ENCODE peak calls at places on chromosomes 6 and 20, in nine cellular contexts. Z is tibial nerve, E is SK-N-SH, V is A549, M is ovary, X is sigmoid colon, K is transverse colon, D is suprapubic skin, I is stomach. C is an unnamed sample.

GRCh38 chr6:39553811-39554802 is 171.1 kb downstream of the KIF6 start:
- DNase-seq in E (no peak), V (no peak), M (no peak), I (no peak), K (no peak), X (no peak), D (no peak), Z (no peak), C (no peak)

GRCh38 chr20:16007978-16008377 is 565.3 kb downstream of the KIF16B start:
- DNase-seq in K (no peak), Z (no peak), E (no peak), I (no peak), D (no peak), M (no peak), V (peak), X (no peak), C (no peak)

GRCh38 chr20:20452254-20452676 is 84.4 kb downstream of the INSM1 start:
- DNase-seq in M (no peak), K (peak), E (no peak), V (no peak), D (no peak), X (no peak), I (peak), Z (peak), C (no peak)

GRCh38 chr20:19847383-19847782 is 89.3 kb downstream of the RIN2 start:
- DNase-seq in E (no peak), D (no peak), V (no peak), X (no peak), Z (no peak), K (no peak), I (no peak), M (no peak), C (no peak)

GRCh38 chr6:7821426-7821825 is 89.2 kb downstream of the TXNDC5 start:
- DNase-seq in M (no peak), Z (no peak), D (no peak), K (no peak), I (no peak), E (no peak), V (no peak), X (no peak), C (no peak)

GRCh38 chr6:150248300-150248699 is 105.5 kb downstream of the PPP1R14C start:
- DNase-seq in V (no peak), D (no peak), I (no peak), Z (no peak), K (no peak), M (no peak), X (no peak), E (no peak), C (no peak)

GRCh38 chr6:125793863-125794262 is 3.1 kb downstream of the NCOA7 start:
- DNase-seq in K (no peak), D (no peak), X (no peak), E (peak), M (no peak), I (no peak), Z (no peak), V (no peak), C (no peak)

GRCh38 chr20:31908424-31908823 is 38.0 kb downstream of the TTLL9 start:
- DNase-seq in M (no peak), K (no peak), Z (no peak), I (no peak), V (no peak), X (peak), E (no peak), D (peak), C (no peak)

GRCh38 chr6:4020822-4021132 is 58.2 kb downstream of the FAM217A start:
- DNase-seq in K (no peak), E (no peak), X (no peak), V (no peak), M (no peak), I (no peak), D (no peak), Z (no peak), C (no peak)

GRCh38 chr20:1427457-1428054 is 34.7 kb upstream of the FKBP1A start:
- DNase-seq in V (no peak), X (no peak), Z (no peak), D (no peak), M (no peak), E (peak), I (no peak), K (no peak), C (peak)

GRCh38 chr20:8901237-8902025 is 167.5 kb upstream of the PLCB4 start:
- DNase-seq in I (no peak), K (no peak), V (no peak), D (no peak), X (peak), M (no peak), Z (peak), E (no peak), C (no peak)

GRCh38 chr6:132115714-132116366 is 164.7 kb upstream of the CCN2 start:
- DNase-seq in D (no peak), Z (no peak), M (no peak), V (no peak), I (no peak), K (no peak), X (no peak), E (no peak), C (no peak)

GRCh38 chr6:17281497-17282481 is 628 bp downstream of the RBM24 start:
- DNase-seq in E (peak), D (peak), M (peak), Z (peak), X (peak), V (no peak), I (no peak), K (peak), C (no peak)

GRCh38 chr20:36184816-36185776 is 30.6 kb downstream of the EPB41L1 start:
- DNase-seq in I (no peak), X (no peak), K (no peak), Z (no peak), E (no peak), D (no peak), M (no peak), V (no peak), C (no peak)

GRCh38 chr6:110255356-110255755 is 75.1 kb downstream of the CDC40 start:
- DNase-seq in M (no peak), V (peak), Z (no peak), K (no peak), I (no peak), D (no peak), E (no peak), X (no peak), C (no peak)

GRCh38 chr6:113047148-113047547 is 700.0 kb downstream of the RFPL4B start:
- DNase-seq in M (no peak), I (no peak), K (no peak), D (no peak), E (no peak), Z (no peak), V (peak), X (no peak), C (no peak)

GRCh38 chr6:158283304-158284005 is 28.8 kb upstream of the TULP4 start:
- DNase-seq in E (no peak), K (no peak), V (peak), M (no peak), I (no peak), D (no peak), Z (no peak), X (no peak), C (no peak)

GRCh38 chr6:67766061-67766460 is 869.0 kb upstream of the ADGRB3 start:
- DNase-seq in X (no peak), M (no peak), K (no peak), D (no peak), V (no peak), E (no peak), I (no peak), Z (no peak), C (no peak)

GRCh38 chr6:138897031-138897430 is 91.0 kb downstream of the REPS1 start:
- DNase-seq in X (no peak), E (no peak), M (no peak), V (no peak), K (no peak), Z (no peak), D (no peak), I (no peak), C (no peak)

GRCh38 chr6:134034951-134035822 is 17.2 kb downstream of the SLC2A12 start:
- DNase-seq in E (no peak), V (no peak), K (no peak), D (no peak), X (no peak), Z (no peak), I (no peak), M (no peak), C (no peak)

GRCh38 chr6:107114872-107115694 is at the start of gene BEND3:
- DNase-seq in X (peak), D (no peak), Z (no peak), E (peak), I (peak), V (peak), K (peak), M (peak), C (no peak)

GRCh38 chr6:88982720-88983119 is 19.3 kb upstream of the RNGTT start:
- DNase-seq in M (peak), Z (peak), X (peak), K (no peak), I (peak), E (peak), D (no peak), V (peak), C (no peak)

GRCh38 chr6:100740439-100740838 is 140.7 kb downstream of the ASCC3 start:
- DNase-seq in E (no peak), M (no peak), V (no peak), Z (no peak), I (no peak), X (no peak), K (no peak), D (no peak), C (no peak)

DNA sequence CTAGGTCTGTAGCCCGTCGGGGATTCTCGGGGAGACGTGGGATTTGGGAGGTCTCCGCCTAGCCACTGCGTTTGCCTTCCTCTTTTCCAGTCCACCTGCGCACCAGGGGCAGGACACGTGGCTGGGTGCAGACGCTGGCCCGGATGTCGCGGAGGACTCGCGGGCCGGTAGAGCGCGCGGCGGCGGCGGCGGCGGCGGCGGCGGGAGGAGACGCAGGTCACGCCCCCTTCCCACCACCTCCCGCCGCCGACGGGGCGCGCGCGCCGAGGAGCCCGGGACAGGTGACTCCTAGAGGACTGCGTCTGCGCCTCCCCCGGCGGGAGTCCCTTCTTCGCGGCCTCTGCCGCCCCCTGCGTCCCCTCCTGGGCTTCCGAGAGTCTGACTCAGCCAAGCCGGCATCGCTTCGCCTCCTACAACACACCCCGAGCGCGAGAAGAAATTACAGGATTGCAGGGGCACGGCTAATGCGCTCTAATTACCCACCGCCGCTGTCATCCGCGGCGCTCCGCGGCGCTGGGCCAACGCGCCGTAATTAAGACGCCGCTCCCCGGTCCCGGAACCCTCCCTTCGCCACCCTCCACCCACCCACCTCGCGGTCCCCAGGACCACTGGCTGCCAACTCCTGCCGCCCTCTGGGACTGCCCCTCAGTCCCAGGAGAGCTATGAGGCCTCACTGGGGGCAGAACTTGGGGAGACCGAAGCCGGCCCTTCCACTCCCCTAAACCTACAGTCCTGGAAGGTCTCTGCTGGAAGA is 124.5 kb downstream of the MRPL14 start:
- DNase-seq in M (peak), V (peak), K (peak), X (no peak), I (peak), Z (no peak), D (no peak), E (peak), C (no peak)
- H3K4me3 ChIP-seq in M (peak), V (peak), K (peak), X (peak), I (peak), Z (peak), D (peak), E (no peak), C (peak)

DNA sequence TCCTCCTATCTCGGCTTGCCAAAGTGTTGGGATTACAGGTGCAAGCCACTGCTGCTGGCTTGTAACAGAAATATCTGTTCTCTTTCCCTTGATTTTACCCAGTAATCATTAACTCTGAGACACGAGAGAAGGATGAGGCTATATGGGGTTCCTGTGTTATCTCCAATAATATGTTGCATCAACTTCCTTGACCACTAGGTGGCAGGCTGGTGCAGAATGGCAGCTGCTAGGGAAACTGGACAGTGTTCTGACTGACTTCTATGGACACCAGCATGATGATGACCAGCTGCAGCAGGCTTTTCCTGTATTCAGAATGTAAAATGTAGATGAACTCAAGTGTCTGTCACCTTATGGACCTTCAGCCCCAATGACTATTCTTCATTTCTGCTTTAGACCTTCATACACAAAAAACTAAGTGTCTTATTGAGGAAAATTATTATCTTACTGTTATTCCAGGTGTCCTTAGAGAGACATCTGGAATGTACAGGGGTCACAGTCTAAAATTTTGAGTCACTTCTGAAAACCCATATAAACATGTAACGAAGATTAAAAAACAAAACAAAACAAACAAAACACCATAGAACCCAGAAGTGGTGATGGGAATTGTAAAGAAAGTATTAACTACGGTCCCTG is 20.4 kb upstream of the CD109 start:
- DNase-seq in D (no peak), M (peak), Z (peak), X (peak), I (peak), V (peak), E (peak), K (peak), C (peak)
- TF ChIP-seq EP300 in D (no peak), M (no peak), Z (no peak), X (no peak), I (no peak), V (no peak), E (no peak), K (no peak), C (no peak)

DNA sequence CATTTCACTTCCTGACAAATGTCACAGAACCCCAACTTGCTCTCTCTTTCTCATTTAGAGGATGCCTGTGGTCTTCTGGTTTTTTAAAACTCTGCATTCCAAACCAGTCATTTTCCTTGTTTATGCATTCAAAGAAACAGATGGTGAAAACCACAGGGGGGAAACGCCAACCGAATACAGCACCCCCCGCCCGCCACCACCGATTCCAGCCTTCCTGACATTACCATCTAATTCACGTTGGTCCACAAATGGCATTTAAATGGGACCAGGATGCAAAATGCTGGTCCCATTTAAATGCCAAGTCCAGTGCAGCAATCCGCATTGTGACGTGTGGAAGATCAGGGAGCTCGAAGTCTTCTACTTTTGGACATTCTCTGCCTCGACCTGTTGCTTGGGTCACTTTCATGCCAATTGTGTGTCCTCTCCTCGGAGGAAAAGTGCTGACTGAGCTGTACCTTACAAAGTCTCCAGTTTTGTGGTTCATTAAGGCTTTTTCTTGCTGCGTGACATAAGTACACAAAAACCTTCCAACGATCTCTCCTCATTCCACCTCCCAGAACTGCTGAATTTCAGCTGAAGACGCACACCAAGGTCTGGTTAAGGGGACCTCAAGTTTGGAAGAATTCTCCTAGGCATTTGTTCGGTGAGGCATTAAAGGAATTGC is 35.8 kb downstream of the NEDD9 start:
- DNase-seq in M (no peak), E (no peak), X (no peak), I (no peak), V (no peak), D (no peak), Z (no peak), K (no peak), C (no peak)
- H3K4me3 ChIP-seq in M (no peak), E (no peak), X (no peak), I (no peak), V (no peak), D (no peak), Z (no peak), K (no peak), C (no peak)

DNA sequence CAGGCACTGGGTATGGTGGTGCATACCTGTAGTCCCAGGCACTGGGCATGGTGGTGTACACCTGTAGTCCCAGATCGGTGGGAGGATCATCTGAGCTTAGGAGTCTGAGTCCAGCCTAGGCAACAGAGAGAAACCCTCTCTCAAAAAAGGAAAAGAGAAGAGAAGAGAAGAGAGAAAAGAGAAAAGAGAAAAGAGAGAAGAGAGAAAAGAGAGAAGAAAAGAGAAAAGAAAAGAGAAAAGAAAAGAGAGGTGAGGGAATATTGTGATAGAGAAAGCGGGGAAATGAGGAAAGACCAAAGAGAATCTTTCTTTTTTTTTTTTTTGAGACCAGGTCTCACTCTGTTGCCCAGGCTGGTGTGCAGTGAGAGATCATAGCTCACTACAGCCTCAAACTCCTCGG is 108.7 kb downstream of the ARHGAP18 start:
- DNase-seq in I (no peak), X (no peak), D (no peak), M (no peak), V (no peak), E (no peak), Z (no peak), K (no peak), C (no peak)
- TF ChIP-seq EP300 in I (no peak), X (no peak), D (no peak), M (no peak), V (no peak), E (no peak), Z (no peak), K (no peak), C (no peak)

GRCh38 chr6:136990754-136991153 is 54.0 kb downstream of the IL20RA start:
- DNase-seq in V (no peak), D (no peak), M (no peak), X (no peak), K (no peak), Z (no peak), E (peak), I (no peak), C (no peak)
- H3K4me3 ChIP-seq in V (no peak), D (peak), M (no peak), X (no peak), K (no peak), Z (no peak), E (no peak), I (no peak), C (no peak)

GRCh38 chr20:59055302-59055701 is 12.7 kb upstream of the PRELID3B start:
- DNase-seq in D (no peak), K (no peak), M (no peak), E (no peak), I (no peak), V (peak), X (no peak), Z (peak), C (no peak)
- TF ChIP-seq EP300 in D (no peak), K (no peak), M (no peak), E (no peak), I (no peak), V (no peak), X (no peak), Z (no peak), C (no peak)

DNA sequence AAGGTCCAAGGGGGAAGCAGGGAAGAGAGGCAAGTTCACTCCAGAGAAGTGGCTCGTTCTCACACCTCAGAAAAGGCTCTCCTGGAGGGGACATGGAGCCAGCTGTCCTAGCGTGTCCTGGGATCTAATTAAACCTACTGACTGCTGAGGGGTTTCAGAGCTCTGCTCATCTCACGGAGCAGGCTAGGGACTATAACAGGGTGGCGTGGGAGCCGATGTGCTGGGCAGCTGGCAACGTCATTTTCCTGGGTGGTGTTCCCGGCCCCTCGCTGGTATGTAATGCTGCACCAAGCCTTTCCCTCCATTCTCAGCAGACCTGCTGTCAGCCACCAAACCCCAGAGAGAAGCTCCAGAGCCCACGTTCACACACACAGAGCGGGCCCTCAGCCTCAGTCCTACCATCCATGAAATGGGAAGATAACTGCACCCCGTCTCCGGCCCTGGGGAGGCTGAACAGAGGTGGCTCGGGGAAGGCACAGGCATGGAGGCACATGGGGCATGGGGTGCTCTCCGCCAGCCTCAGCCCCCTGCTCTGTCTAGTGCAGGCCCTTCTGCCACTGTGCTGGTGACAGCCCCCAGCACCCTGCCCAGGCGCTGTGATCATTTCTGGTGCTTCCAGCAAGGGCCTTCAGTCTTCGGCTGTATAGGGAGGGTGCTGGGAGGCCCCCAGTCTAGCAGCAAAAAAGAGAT is 1.9 kb downstream of the CST7 start:
- DNase-seq in X (peak), Z (no peak), E (no peak), V (no peak), D (peak), I (peak), M (no peak), K (no peak), C (no peak)
- H3K4me3 ChIP-seq in X (no peak), Z (no peak), E (no peak), V (no peak), D (peak), I (peak), M (no peak), K (peak), C (no peak)

GRCh38 chr6:12485837-12486236 is 195.7 kb downstream of the EDN1 start:
- DNase-seq in K (no peak), M (no peak), E (no peak), I (no peak), V (peak), Z (no peak), D (no peak), X (no peak), C (no peak)

GRCh38 chr6:12485226-12485764 is 195.1 kb downstream of the EDN1 start:
- DNase-seq in I (no peak), K (no peak), V (peak), X (no peak), M (no peak), D (no peak), Z (no peak), E (no peak), C (no peak)

GRCh38 chr6:12482386-12482785 is 192.2 kb downstream of the EDN1 start:
- DNase-seq in D (no peak), X (no peak), I (no peak), K (no peak), V (peak), M (no peak), E (no peak), Z (no peak), C (no peak)

GRCh38 chr6:12484519-12484918 is 194.4 kb downstream of the EDN1 start:
- DNase-seq in Z (no peak), X (no peak), E (no peak), I (no peak), V (peak), D (no peak), K (no peak), M (no peak), C (no peak)

GRCh38 chr6:12483712-12484111 is 193.6 kb downstream of the EDN1 start:
- DNase-seq in X (no peak), E (no peak), K (no peak), D (no peak), M (no peak), I (no peak), Z (no peak), V (peak), C (no peak)
- TF ChIP-seq EP300 in X (no peak), E (no peak), K (no peak), D (no peak), M (no peak), I (no peak), Z (no peak), V (peak), C (no peak)

GRCh38 chr6:75204959-75205775 is 686 bp downstream of the COL12A1 start:
- DNase-seq in D (peak), V (peak), K (peak), X (peak), Z (peak), I (no peak), M (peak), E (peak), C (no peak)
- H3K4me3 ChIP-seq in D (peak), V (peak), K (peak), X (peak), Z (peak), I (peak), M (peak), E (peak), C (peak)